ENCODE peak calls at places on chromosomes 13 and 19, in eight cellular contexts. C is fibroblast of lung, Y is NB4, N is glutamatergic neuron, T is heart left ventricle, S is colonic mucosa, E is pancreas, R is psoas muscle. W is an unnamed sample.

GRCh38 chr19:29323972-29324680 is 111.2 kb upstream of the UQCRFS1 start:
- DNase-seq in C (no peak), Y (no peak), N (no peak), T (no peak), S (peak), E (no peak), R (no peak), W (no peak)

GRCh38 chr19:33390908-33391630 is 17.6 kb downstream of the CEBPG start:
- DNase-seq in C (no peak), Y (no peak), N (no peak), T (peak), S (no peak), E (peak), R (peak), W (no peak)

GRCh38 chr19:31913103-31913710 is 432.2 kb upstream of the ZNF507 start:
- DNase-seq in C (no peak), Y (no peak), N (no peak), T (no peak), S (no peak), E (no peak), R (no peak), W (no peak)

GRCh38 chr13:75636339-75637095 is 387 bp downstream of the LMO7 start:
- DNase-seq in C (peak), Y (no peak), N (peak), T (no peak), S (peak), E (peak), R (peak), W (no peak)

GRCh38 chr19:35270381-35270811 is 1.6 kb downstream of the USF2 start:
- DNase-seq in C (no peak), Y (no peak), N (no peak), T (no peak), S (no peak), E (peak), R (peak), W (no peak)

GRCh38 chr13:113491418-113491883 is 940 bp upstream of the DCUN1D2 start:
- DNase-seq in C (peak), Y (peak), N (peak), T (no peak), S (peak), E (no peak), R (peak), W (peak)

GRCh38 chr19:12140545-12141404 is 625 bp upstream of the ZNF20 start:
- DNase-seq in C (peak), Y (peak), N (peak), T (peak), S (peak), E (peak), R (peak), W (peak)

GRCh38 chr19:23101241-23101640 is 15.6 kb upstream of the ZNF730 start:
- DNase-seq in C (peak), Y (no peak), N (no peak), T (no peak), S (no peak), E (no peak), R (no peak), W (no peak)

GRCh38 chr13:91544723-91545122 is 146.3 kb downstream of the GPC5 start:
- DNase-seq in C (no peak), Y (peak), N (peak), T (no peak), S (no peak), E (no peak), R (no peak), W (no peak)

GRCh38 chr13:32164622-32165268 is 133.2 kb downstream of the FRY start:
- DNase-seq in C (peak), Y (peak), N (peak), T (no peak), S (peak), E (no peak), R (no peak), W (peak)

GRCh38 chr19:16297575-16298178 is 26.9 kb upstream of the KLF2 start:
- DNase-seq in C (no peak), Y (no peak), N (no peak), T (no peak), S (peak), E (no peak), R (no peak), W (no peak)

GRCh38 chr19:56594783-56595547 is at the start of gene ZNF71:
- DNase-seq in C (peak), Y (peak), N (peak), T (peak), S (peak), E (peak), R (peak), W (peak)

GRCh38 chr19:49809155-49809986 is 3.7 kb downstream of the FUZ start:
- DNase-seq in C (peak), Y (no peak), N (peak), T (peak), S (peak), E (peak), R (peak), W (no peak)

GRCh38 chr19:16535381-16535780 is 6.9 kb downstream of the CHERP start:
- DNase-seq in C (no peak), Y (no peak), N (no peak), T (no peak), S (no peak), E (peak), R (no peak), W (no peak)

GRCh38 chr13:78022164-78022877 is 103.7 kb upstream of the EDNRB start:
- DNase-seq in C (peak), Y (peak), N (no peak), T (peak), S (peak), E (no peak), R (no peak), W (peak)

GRCh38 chr19:44807652-44808462 is 1.0 kb upstream of the BCAM start:
- DNase-seq in C (peak), Y (peak), N (peak), T (peak), S (peak), E (no peak), R (no peak), W (peak)

GRCh38 chr19:45643024-45643926 is 4.1 kb upstream of the EML2 start:
- DNase-seq in C (peak), Y (peak), N (peak), T (peak), S (peak), E (peak), R (peak), W (peak)

GRCh38 chr13:41487222-41487621 is 29.9 kb downstream of the RGCC start:
- DNase-seq in C (no peak), Y (no peak), N (no peak), T (no peak), S (no peak), E (no peak), R (no peak), W (no peak)

GRCh38 chr13:35140321-35140720 is 198.3 kb downstream of the NBEA start:
- DNase-seq in C (no peak), Y (no peak), N (no peak), T (no peak), S (no peak), E (no peak), R (no peak), W (peak)

GRCh38 chr13:76512676-76513277 is 373.4 kb downstream of the KCTD12 start:
- DNase-seq in C (peak), Y (peak), N (no peak), T (no peak), S (no peak), E (no peak), R (no peak), W (peak)

GRCh38 chr13:75256922-75257321 is 225.0 kb downstream of the TBC1D4 start:
- DNase-seq in C (peak), Y (no peak), N (no peak), T (no peak), S (peak), E (no peak), R (no peak), W (no peak)

GRCh38 chr13:40599722-40600121 is 66.7 kb downstream of the FOXO1 start:
- DNase-seq in C (no peak), Y (no peak), N (no peak), T (no peak), S (no peak), E (no peak), R (no peak), W (no peak)

GRCh38 chr13:24199016-24199415 is 38.5 kb downstream of the SPATA13 start:
- DNase-seq in C (no peak), Y (no peak), N (no peak), T (no peak), S (no peak), E (no peak), R (no peak), W (peak)

DNA sequence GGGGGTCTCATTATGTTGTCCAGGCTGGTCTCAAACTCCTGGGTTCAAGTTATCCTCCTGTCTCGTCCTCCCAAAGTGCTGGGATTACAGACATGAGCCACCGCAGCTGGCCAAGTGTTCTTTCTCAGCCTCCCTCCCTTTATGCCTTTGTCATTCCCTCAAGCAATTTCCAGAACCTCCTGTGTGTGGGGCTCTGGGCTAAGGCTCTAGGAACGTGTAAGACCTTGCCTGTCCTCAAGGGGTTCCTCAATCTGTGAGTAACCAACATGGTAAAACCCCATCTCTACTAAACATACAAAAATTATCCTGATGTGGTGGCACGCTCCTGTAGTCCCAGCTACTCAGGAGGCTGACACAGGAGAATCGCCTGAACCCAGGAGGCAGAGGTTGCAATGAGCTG is 15.5 kb upstream of the SPACA4 start:
- DNase-seq in C (no peak), Y (peak), N (no peak), T (no peak), S (no peak), E (no peak), R (no peak), W (peak)
- TF ChIP-seq CTCF in C (no peak), Y (peak), N (no peak), T (no peak), S (no peak), E (no peak), R (no peak), W (peak)

GRCh38 chr19:7187605-7188339 is 106.4 kb downstream of the INSR start:
- DNase-seq in C (no peak), Y (no peak), N (no peak), T (no peak), S (no peak), E (peak), R (no peak), W (no peak)

GRCh38 chr19:7191946-7192691 is 102.1 kb downstream of the INSR start:
- DNase-seq in C (no peak), Y (peak), N (no peak), T (no peak), S (no peak), E (no peak), R (no peak), W (peak)

GRCh38 chr19:7194566-7194965 is 99.6 kb downstream of the INSR start:
- DNase-seq in C (no peak), Y (no peak), N (no peak), T (no peak), S (no peak), E (peak), R (no peak), W (no peak)

DNA sequence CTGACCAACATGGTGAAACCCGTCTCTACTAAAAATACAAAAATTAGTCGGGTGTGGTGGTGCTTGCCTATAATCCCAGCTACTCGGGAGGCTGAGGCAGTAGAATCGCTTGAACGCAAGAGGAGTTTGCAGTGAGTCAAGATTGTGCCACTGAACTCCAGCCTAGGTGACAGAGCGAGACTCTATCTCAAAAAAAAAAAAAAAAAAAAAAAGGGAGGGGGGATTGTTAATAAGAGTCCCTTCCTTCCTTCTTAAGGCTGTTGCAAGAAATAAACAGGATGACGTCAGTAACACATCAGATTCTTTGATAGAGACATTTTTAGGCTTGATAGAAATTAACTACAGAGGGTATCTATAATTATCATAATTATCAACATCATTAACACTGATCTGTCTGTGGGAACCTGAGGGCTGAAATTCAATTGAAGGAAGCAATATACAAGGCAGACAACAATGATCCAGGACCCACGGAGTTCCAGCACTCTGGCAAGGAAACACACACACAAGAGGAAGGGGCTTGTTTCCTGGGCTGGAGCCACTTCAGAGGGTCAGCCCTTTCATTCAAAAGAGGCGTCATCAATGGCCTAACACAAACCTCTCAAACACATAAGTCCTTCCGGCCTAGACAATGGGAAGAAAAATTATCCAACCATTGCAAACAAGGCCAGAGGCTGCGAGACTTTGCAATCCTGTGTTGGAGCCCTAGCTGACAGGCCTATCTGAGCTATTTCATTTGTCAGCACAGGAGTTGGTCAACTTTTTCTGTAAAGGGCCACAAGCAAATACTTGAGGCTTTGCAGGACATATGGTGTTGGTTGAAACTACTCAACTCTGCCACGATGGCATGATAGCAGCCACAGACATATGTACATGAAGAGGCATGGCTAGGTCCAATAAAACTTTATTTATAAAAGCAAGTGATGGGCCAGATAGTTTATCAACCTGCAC is 105.3 kb downstream of the INSR start:
- DNase-seq in C (no peak), Y (peak), N (no peak), T (peak), S (no peak), E (no peak), R (no peak), W (no peak)
- TF ChIP-seq CTCF in C (no peak), Y (no peak), N (no peak), T (no peak), S (no peak), E (no peak), R (no peak), W (no peak)

DNA sequence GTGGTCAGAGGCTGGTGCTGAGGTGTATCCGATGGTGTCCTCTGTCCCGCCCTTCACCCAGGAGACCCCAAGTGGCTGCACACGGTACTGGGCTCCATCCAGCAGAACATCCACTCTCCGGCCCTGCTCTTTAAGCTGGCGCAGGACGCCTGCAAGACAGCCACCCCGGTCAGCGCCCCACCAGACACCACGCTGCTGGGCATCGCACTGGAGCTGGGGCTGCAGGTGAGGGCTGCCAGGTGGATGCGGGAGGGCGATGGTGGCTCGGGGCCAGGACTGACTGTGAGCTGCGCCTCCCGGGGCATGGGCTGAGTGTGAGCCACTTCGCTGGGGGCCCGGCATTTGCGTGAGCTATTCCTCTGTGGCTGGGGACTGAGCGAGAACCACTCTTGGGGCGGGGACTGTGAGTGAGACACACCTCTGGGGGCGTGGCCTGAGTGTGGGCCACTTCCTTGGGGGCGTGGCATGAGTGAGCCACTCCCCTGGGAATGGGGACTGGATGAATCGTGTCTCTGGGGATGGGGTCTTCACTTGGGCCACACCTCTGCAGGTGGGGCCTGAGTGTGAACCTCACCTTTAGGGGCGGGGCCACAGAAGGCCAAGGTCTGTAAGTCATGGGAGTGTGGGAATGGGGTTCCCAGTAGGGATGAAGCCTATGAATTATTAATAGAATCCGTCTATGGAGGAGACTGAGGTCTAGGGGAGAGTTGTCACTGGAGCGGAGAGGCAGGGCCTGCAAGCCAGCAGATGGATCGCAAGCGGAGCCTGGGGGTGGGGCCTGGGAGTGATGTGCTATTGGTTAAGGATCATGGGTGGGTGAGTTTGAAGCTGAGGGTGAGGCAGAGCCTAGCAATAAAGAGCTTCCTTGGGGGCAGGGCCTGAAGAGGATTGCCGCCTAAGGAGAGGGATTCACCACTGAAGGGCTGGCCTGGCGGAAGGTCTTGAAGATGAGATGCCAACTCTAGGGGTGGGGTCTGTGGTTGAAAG is 30.5 kb downstream of the ZSWIM4 start:
- DNase-seq in C (no peak), Y (peak), N (peak), T (no peak), S (no peak), E (peak), R (no peak), W (no peak)
- TF ChIP-seq CTCF in C (no peak), Y (no peak), N (peak), T (no peak), S (no peak), E (no peak), R (no peak), W (no peak)

GRCh38 chr13:30216111-30216510 is 91.2 kb downstream of the KATNAL1 start:
- DNase-seq in C (no peak), Y (no peak), N (no peak), T (no peak), S (no peak), E (no peak), R (no peak), W (no peak)
- TF ChIP-seq CTCF in C (no peak), Y (no peak), N (no peak), T (no peak), S (no peak), E (no peak), R (no peak), W (no peak)